ENCODE peak calls at places on chromosomes 1 and 21, in nine cellular contexts. One of them, this sample, is unnamed. For H3K4me1, the result is how much of the 10 kb centered on the place peaks cover.

GRCh38 chr1:243294723-243295121 is 38.9 kb downstream of the SDCCAG8 start:
- DNase-seq in body of pancreas: no peak
- DNase-seq in lung: no peak
- DNase-seq in A673: no peak
- DNase-seq in right lobe of liver: no peak
- DNase-seq in neural progenitor cell: no peak
- DNase-seq in sigmoid colon: no peak
- DNase-seq in psoas muscle: no peak
- DNase-seq in CD8-positive, alpha-beta T cell: no peak
- DNase-seq in this sample: no peak

GRCh38 chr1:77347646-77348045 is 65.8 kb downstream of the AK5 start:
- DNase-seq in body of pancreas: no peak
- DNase-seq in lung: no peak
- DNase-seq in A673: peak
- DNase-seq in right lobe of liver: no peak
- DNase-seq in neural progenitor cell: no peak
- DNase-seq in sigmoid colon: no peak
- DNase-seq in psoas muscle: no peak
- DNase-seq in CD8-positive, alpha-beta T cell: no peak
- DNase-seq in this sample: no peak

GRCh38 chr1:183281039-183281438 is 95.0 kb downstream of the LAMC2 start:
- DNase-seq in body of pancreas: no peak
- DNase-seq in lung: peak
- DNase-seq in A673: peak
- DNase-seq in right lobe of liver: no peak
- DNase-seq in neural progenitor cell: peak
- DNase-seq in sigmoid colon: peak
- DNase-seq in psoas muscle: peak
- DNase-seq in CD8-positive, alpha-beta T cell: no peak
- DNase-seq in this sample: no peak

GRCh38 chr1:22801347-22801746 is 90.7 kb downstream of the EPHB2 start:
- DNase-seq in body of pancreas: no peak
- DNase-seq in lung: no peak
- DNase-seq in A673: no peak
- DNase-seq in right lobe of liver: peak
- DNase-seq in neural progenitor cell: no peak
- DNase-seq in sigmoid colon: no peak
- DNase-seq in psoas muscle: no peak
- DNase-seq in CD8-positive, alpha-beta T cell: no peak
- DNase-seq in this sample: no peak

GRCh38 chr1:156538711-156539440 is 33.5 kb downstream of the IQGAP3 start:
- DNase-seq in body of pancreas: no peak
- DNase-seq in lung: no peak
- DNase-seq in A673: peak
- DNase-seq in right lobe of liver: no peak
- DNase-seq in neural progenitor cell: no peak
- DNase-seq in sigmoid colon: no peak
- DNase-seq in psoas muscle: no peak
- DNase-seq in CD8-positive, alpha-beta T cell: no peak
- DNase-seq in this sample: no peak

GRCh38 chr1:156586892-156587477 is 4.6 kb upstream of the NAXE start:
- DNase-seq in body of pancreas: no peak
- DNase-seq in lung: no peak
- DNase-seq in A673: no peak
- DNase-seq in right lobe of liver: no peak
- DNase-seq in neural progenitor cell: no peak
- DNase-seq in sigmoid colon: no peak
- DNase-seq in psoas muscle: no peak
- DNase-seq in CD8-positive, alpha-beta T cell: no peak
- DNase-seq in this sample: peak

GRCh38 chr1:176745945-176746344 is 283.0 kb downstream of the PAPPA2 start:
- DNase-seq in body of pancreas: no peak
- DNase-seq in lung: no peak
- DNase-seq in A673: peak
- DNase-seq in right lobe of liver: no peak
- DNase-seq in neural progenitor cell: no peak
- DNase-seq in sigmoid colon: no peak
- DNase-seq in psoas muscle: no peak
- DNase-seq in CD8-positive, alpha-beta T cell: no peak
- DNase-seq in this sample: no peak

GRCh38 chr1:34013136-34013535 is 149.3 kb downstream of the HMGB4 start:
- DNase-seq in body of pancreas: no peak
- DNase-seq in lung: no peak
- DNase-seq in A673: no peak
- DNase-seq in right lobe of liver: no peak
- DNase-seq in neural progenitor cell: no peak
- DNase-seq in sigmoid colon: no peak
- DNase-seq in psoas muscle: no peak
- DNase-seq in CD8-positive, alpha-beta T cell: no peak
- DNase-seq in this sample: no peak

GRCh38 chr1:226690460-226690982 is 48.6 kb downstream of the ITPKB start:
- DNase-seq in body of pancreas: no peak
- DNase-seq in lung: peak
- DNase-seq in A673: no peak
- DNase-seq in right lobe of liver: no peak
- DNase-seq in neural progenitor cell: no peak
- DNase-seq in sigmoid colon: peak
- DNase-seq in psoas muscle: no peak
- DNase-seq in CD8-positive, alpha-beta T cell: peak
- DNase-seq in this sample: no peak

GRCh38 chr1:193111641-193112090 is 6.5 kb upstream of the GLRX2 start:
- DNase-seq in body of pancreas: peak
- DNase-seq in lung: peak
- DNase-seq in A673: peak
- DNase-seq in right lobe of liver: peak
- DNase-seq in neural progenitor cell: peak
- DNase-seq in sigmoid colon: peak
- DNase-seq in psoas muscle: peak
- DNase-seq in CD8-positive, alpha-beta T cell: no peak
- DNase-seq in this sample: no peak

GRCh38 chr1:232509570-232509969 is 120.4 kb downstream of the SIPA1L2 start:
- DNase-seq in body of pancreas: no peak
- DNase-seq in lung: no peak
- DNase-seq in A673: no peak
- DNase-seq in right lobe of liver: no peak
- DNase-seq in neural progenitor cell: peak
- DNase-seq in sigmoid colon: no peak
- DNase-seq in psoas muscle: no peak
- DNase-seq in CD8-positive, alpha-beta T cell: no peak
- DNase-seq in this sample: no peak

GRCh38 chr1:24199291-24199900 is 12.3 kb upstream of the IFNLR1 start:
- DNase-seq in body of pancreas: peak
- DNase-seq in lung: peak
- DNase-seq in A673: peak
- DNase-seq in right lobe of liver: no peak
- DNase-seq in neural progenitor cell: peak
- DNase-seq in sigmoid colon: peak
- DNase-seq in psoas muscle: peak
- DNase-seq in CD8-positive, alpha-beta T cell: peak
- DNase-seq in this sample: peak

GRCh38 chr1:53485478-53486394 is 26.5 kb downstream of the DMRTB1 start:
- DNase-seq in body of pancreas: peak
- DNase-seq in lung: peak
- DNase-seq in A673: peak
- DNase-seq in right lobe of liver: peak
- DNase-seq in neural progenitor cell: peak
- DNase-seq in sigmoid colon: peak
- DNase-seq in psoas muscle: peak
- DNase-seq in CD8-positive, alpha-beta T cell: peak
- DNase-seq in this sample: no peak

GRCh38 chr1:118039170-118039569 is 109.6 kb downstream of the WDR3 start:
- DNase-seq in body of pancreas: no peak
- DNase-seq in lung: no peak
- DNase-seq in A673: no peak
- DNase-seq in right lobe of liver: no peak
- DNase-seq in neural progenitor cell: no peak
- DNase-seq in sigmoid colon: no peak
- DNase-seq in psoas muscle: no peak
- DNase-seq in CD8-positive, alpha-beta T cell: no peak
- DNase-seq in this sample: no peak

GRCh38 chr1:25863486-25864262 is 4.4 kb upstream of the AUNIP start:
- DNase-seq in body of pancreas: no peak
- DNase-seq in lung: no peak
- DNase-seq in A673: no peak
- DNase-seq in right lobe of liver: no peak
- DNase-seq in neural progenitor cell: no peak
- DNase-seq in sigmoid colon: peak
- DNase-seq in psoas muscle: no peak
- DNase-seq in CD8-positive, alpha-beta T cell: no peak
- DNase-seq in this sample: no peak
- TF ChIP-seq CTCF in body of pancreas: no peak
- TF ChIP-seq CTCF in lung: no peak
- TF ChIP-seq CTCF in A673: no peak
- TF ChIP-seq CTCF in right lobe of liver: no peak
- TF ChIP-seq CTCF in neural progenitor cell: no peak
- TF ChIP-seq CTCF in sigmoid colon: no peak
- TF ChIP-seq CTCF in psoas muscle: no peak
- TF ChIP-seq CTCF in CD8-positive, alpha-beta T cell: no peak
- TF ChIP-seq CTCF in this sample: no peak

GRCh38 chr1:66937529-66938234 is 12.9 kb downstream of the MIER1 start:
- DNase-seq in body of pancreas: no peak
- DNase-seq in lung: no peak
- DNase-seq in A673: no peak
- DNase-seq in right lobe of liver: no peak
- DNase-seq in neural progenitor cell: no peak
- DNase-seq in sigmoid colon: no peak
- DNase-seq in psoas muscle: no peak
- DNase-seq in CD8-positive, alpha-beta T cell: no peak
- DNase-seq in this sample: no peak

GRCh38 chr1:66932291-66932690 is 7.5 kb downstream of the MIER1 start:
- DNase-seq in body of pancreas: no peak
- DNase-seq in lung: no peak
- DNase-seq in A673: no peak
- DNase-seq in right lobe of liver: no peak
- DNase-seq in neural progenitor cell: no peak
- DNase-seq in sigmoid colon: no peak
- DNase-seq in psoas muscle: no peak
- DNase-seq in CD8-positive, alpha-beta T cell: no peak
- DNase-seq in this sample: no peak

GRCh38 chr1:66930823-66931174 is 6.0 kb downstream of the MIER1 start:
- DNase-seq in body of pancreas: no peak
- DNase-seq in lung: no peak
- DNase-seq in A673: no peak
- DNase-seq in right lobe of liver: no peak
- DNase-seq in neural progenitor cell: no peak
- DNase-seq in sigmoid colon: no peak
- DNase-seq in psoas muscle: no peak
- DNase-seq in CD8-positive, alpha-beta T cell: no peak
- DNase-seq in this sample: no peak

GRCh38 chr1:66931548-66932124 is 6.8 kb downstream of the MIER1 start:
- DNase-seq in body of pancreas: no peak
- DNase-seq in lung: no peak
- DNase-seq in A673: no peak
- DNase-seq in right lobe of liver: no peak
- DNase-seq in neural progenitor cell: no peak
- DNase-seq in sigmoid colon: no peak
- DNase-seq in psoas muscle: no peak
- DNase-seq in CD8-positive, alpha-beta T cell: no peak
- DNase-seq in this sample: no peak

GRCh38 chr1:66933887-66934700 is 9.3 kb downstream of the MIER1 start:
- DNase-seq in body of pancreas: no peak
- DNase-seq in lung: no peak
- DNase-seq in A673: no peak
- DNase-seq in right lobe of liver: no peak
- DNase-seq in neural progenitor cell: no peak
- DNase-seq in sigmoid colon: no peak
- DNase-seq in psoas muscle: no peak
- DNase-seq in CD8-positive, alpha-beta T cell: no peak
- DNase-seq in this sample: no peak
- H3K4me3 ChIP-seq in body of pancreas: no peak
- H3K4me3 ChIP-seq in lung: no peak
- H3K4me3 ChIP-seq in A673: peak
- H3K4me3 ChIP-seq in right lobe of liver: peak
- H3K4me3 ChIP-seq in neural progenitor cell: no peak
- H3K4me3 ChIP-seq in sigmoid colon: no peak
- H3K4me3 ChIP-seq in psoas muscle: peak
- H3K4me3 ChIP-seq in CD8-positive, alpha-beta T cell: peak
- H3K4me3 ChIP-seq in this sample: no peak

GRCh38 chr21:44301093-44301492 is 1.2 kb downstream of the PFKL start:
- DNase-seq in body of pancreas: no peak
- DNase-seq in lung: no peak
- DNase-seq in A673: no peak
- DNase-seq in right lobe of liver: no peak
- DNase-seq in neural progenitor cell: no peak
- DNase-seq in sigmoid colon: no peak
- DNase-seq in psoas muscle: no peak
- DNase-seq in CD8-positive, alpha-beta T cell: no peak
- DNase-seq in this sample: peak

GRCh38 chr21:44299085-44299457 is 782 bp upstream of the PFKL start:
- DNase-seq in body of pancreas: no peak
- DNase-seq in lung: no peak
- DNase-seq in A673: peak
- DNase-seq in right lobe of liver: no peak
- DNase-seq in neural progenitor cell: no peak
- DNase-seq in sigmoid colon: no peak
- DNase-seq in psoas muscle: no peak
- DNase-seq in CD8-positive, alpha-beta T cell: no peak
- DNase-seq in this sample: no peak

GRCh38 chr21:44299458-44300261 is at the start of gene PFKL:
- DNase-seq in body of pancreas: peak
- DNase-seq in lung: peak
- DNase-seq in A673: peak
- DNase-seq in right lobe of liver: peak
- DNase-seq in neural progenitor cell: peak
- DNase-seq in sigmoid colon: peak
- DNase-seq in psoas muscle: peak
- DNase-seq in CD8-positive, alpha-beta T cell: peak
- DNase-seq in this sample: peak

GRCh38 chr21:44301961-44302406 is 2.1 kb downstream of the PFKL start:
- DNase-seq in body of pancreas: no peak
- DNase-seq in lung: no peak
- DNase-seq in A673: no peak
- DNase-seq in right lobe of liver: no peak
- DNase-seq in neural progenitor cell: no peak
- DNase-seq in sigmoid colon: no peak
- DNase-seq in psoas muscle: no peak
- DNase-seq in CD8-positive, alpha-beta T cell: no peak
- DNase-seq in this sample: peak

GRCh38 chr21:44300262-44300959 is 558 bp downstream of the PFKL start:
- DNase-seq in body of pancreas: peak
- DNase-seq in lung: peak
- DNase-seq in A673: peak
- DNase-seq in right lobe of liver: peak
- DNase-seq in neural progenitor cell: peak
- DNase-seq in sigmoid colon: peak
- DNase-seq in psoas muscle: peak
- DNase-seq in CD8-positive, alpha-beta T cell: peak
- DNase-seq in this sample: peak
- H3K4me1 ChIP-seq in body of pancreas: half or more
- H3K4me1 ChIP-seq in lung: under half
- H3K4me1 ChIP-seq in A673: under half
- H3K4me1 ChIP-seq in right lobe of liver: under half
- H3K4me1 ChIP-seq in neural progenitor cell: under half
- H3K4me1 ChIP-seq in sigmoid colon: under half
- H3K4me1 ChIP-seq in psoas muscle: under half
- H3K4me1 ChIP-seq in CD8-positive, alpha-beta T cell: half or more
- H3K4me1 ChIP-seq in this sample: under half

DNA sequence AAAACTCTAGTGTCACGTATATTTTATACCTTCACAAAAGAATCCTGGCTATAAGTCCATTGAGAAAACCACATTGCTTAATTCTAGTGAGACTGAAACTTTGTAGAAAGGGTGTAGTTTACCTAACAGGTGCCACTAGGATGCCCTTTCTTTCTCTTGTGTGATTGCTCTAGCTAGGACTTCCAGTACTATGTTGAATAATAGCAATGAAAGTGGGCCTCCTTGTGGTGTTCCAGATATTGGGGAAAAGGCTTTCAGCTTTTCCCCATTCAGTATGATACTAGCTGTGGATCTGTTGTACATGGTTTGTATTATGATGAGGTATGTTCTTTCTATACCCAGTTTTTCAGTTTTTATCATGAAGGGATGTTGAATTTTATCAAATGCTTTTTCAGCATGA is 39.7 kb upstream of the CHODL start:
- DNase-seq in body of pancreas: no peak
- DNase-seq in lung: no peak
- DNase-seq in A673: peak
- DNase-seq in right lobe of liver: no peak
- DNase-seq in neural progenitor cell: peak
- DNase-seq in sigmoid colon: no peak
- DNase-seq in psoas muscle: no peak
- DNase-seq in CD8-positive, alpha-beta T cell: no peak
- DNase-seq in this sample: no peak
- TF ChIP-seq CTCF in body of pancreas: no peak
- TF ChIP-seq CTCF in lung: no peak
- TF ChIP-seq CTCF in A673: peak
- TF ChIP-seq CTCF in right lobe of liver: no peak
- TF ChIP-seq CTCF in neural progenitor cell: peak
- TF ChIP-seq CTCF in sigmoid colon: no peak
- TF ChIP-seq CTCF in psoas muscle: no peak
- TF ChIP-seq CTCF in CD8-positive, alpha-beta T cell: no peak
- TF ChIP-seq CTCF in this sample: no peak